ENCODE peak calls at places on chromosomes 2 and 18, in five cellular contexts. V is K562, K is HepG2, P is SK-N-SH, I is GM12878. S is an unnamed sample.

GRCh38 chr2:174247474-174248186 is 702 bp downstream of the OLA1 start:
- DNase-seq in V (no peak), K (peak; percentile 70), P (peak; percentile 16), I (no peak), S (peak; percentile 14)

GRCh38 chr18:24427484-24427883 is 1.0 kb downstream of the IMPACT start:
- DNase-seq in V (no peak), K (no peak), P (peak; percentile 48), I (no peak), S (peak; percentile 17)

GRCh38 chr18:5909130-5909529 is 13.8 kb upstream of the TMEM200C start:
- DNase-seq in V (no peak), K (no peak), P (no peak), I (no peak), S (no peak)

GRCh38 chr2:25042321-25043240 is 705 bp downstream of the EFR3B start:
- DNase-seq in V (peak; percentile 16), K (no peak), P (peak; percentile 80), I (no peak), S (peak; percentile 43)

GRCh38 chr2:178882666-178883440 is 75.6 kb upstream of the TTN start:
- DNase-seq in V (no peak), K (no peak), P (no peak), I (no peak), S (no peak)

GRCh38 chr2:16767789-16768188 is 102.2 kb upstream of the CYRIA start:
- DNase-seq in V (no peak), K (no peak), P (no peak), I (no peak), S (no peak)

GRCh38 chr18:40738321-40738880 is 1216.6 kb upstream of the PIK3C3 start:
- DNase-seq in V (no peak), K (no peak), P (no peak), I (peak; percentile 5), S (no peak)

GRCh38 chr2:9752441-9753275 is 90.6 kb upstream of the TAF1B start:
- DNase-seq in V (peak; percentile 65), K (peak; percentile 23), P (no peak), I (no peak), S (no peak)

GRCh38 chr2:143953386-143953785 is 566.5 kb downstream of the ZEB2 start:
- DNase-seq in V (no peak), K (no peak), P (no peak), I (no peak), S (no peak)

GRCh38 chr2:177187631-177188312 is 24.8 kb upstream of the HNRNPA3 start:
- DNase-seq in V (no peak), K (peak; percentile 95), P (no peak), I (no peak), S (no peak)

GRCh38 chr18:12159446-12159845 is 65.8 kb downstream of the ANKRD62 start:
- DNase-seq in V (no peak), K (peak; percentile 18), P (no peak), I (no peak), S (no peak)

GRCh38 chr2:52776571-52776970 is 991.0 kb upstream of the CHAC2 start:
- DNase-seq in V (no peak), K (no peak), P (no peak), I (no peak), S (no peak)

GRCh38 chr2:176114120-176114929 is 2.3 kb upstream of the HOXD10 start:
- DNase-seq in V (no peak), K (peak; percentile 45), P (no peak), I (no peak), S (no peak)

GRCh38 chr2:70357076-70358071 is 55.5 kb upstream of the FAM136A start:
- DNase-seq in V (no peak), K (peak; percentile 14), P (no peak), I (no peak), S (no peak)
- TF ChIP-seq FOXM1 in V (no peak), K (no peak), P (no peak), I (no peak), S (no peak)

GRCh38 chr2:44104855-44105271 is 63.8 kb upstream of the PPM1B start:
- DNase-seq in V (no peak), K (no peak), P (no peak), I (no peak), S (no peak)

GRCh38 chr2:44112096-44112495 is 56.6 kb upstream of the PPM1B start:
- DNase-seq in V (no peak), K (no peak), P (no peak), I (no peak), S (no peak)

GRCh38 chr2:44107974-44108373 is 60.7 kb upstream of the PPM1B start:
- DNase-seq in V (no peak), K (no peak), P (no peak), I (no peak), S (no peak)

GRCh38 chr2:44107086-44107740 is 61.5 kb upstream of the PPM1B start:
- DNase-seq in V (no peak), K (no peak), P (no peak), I (peak; percentile 47), S (no peak)

GRCh38 chr2:44110444-44110843 is 58.2 kb upstream of the PPM1B start:
- DNase-seq in V (no peak), K (no peak), P (no peak), I (no peak), S (no peak)
- TF ChIP-seq FOXM1 in V (no peak), K (no peak), P (no peak), I (no peak), S (no peak)

GRCh38 chr18:72727776-72728175 is 140.0 kb downstream of the NETO1 start:
- DNase-seq in V (no peak), K (no peak), P (no peak), I (no peak), S (no peak)
- TF ChIP-seq FOXM1 in V (no peak), K (no peak), P (no peak), I (no peak), S (no peak)

DNA sequence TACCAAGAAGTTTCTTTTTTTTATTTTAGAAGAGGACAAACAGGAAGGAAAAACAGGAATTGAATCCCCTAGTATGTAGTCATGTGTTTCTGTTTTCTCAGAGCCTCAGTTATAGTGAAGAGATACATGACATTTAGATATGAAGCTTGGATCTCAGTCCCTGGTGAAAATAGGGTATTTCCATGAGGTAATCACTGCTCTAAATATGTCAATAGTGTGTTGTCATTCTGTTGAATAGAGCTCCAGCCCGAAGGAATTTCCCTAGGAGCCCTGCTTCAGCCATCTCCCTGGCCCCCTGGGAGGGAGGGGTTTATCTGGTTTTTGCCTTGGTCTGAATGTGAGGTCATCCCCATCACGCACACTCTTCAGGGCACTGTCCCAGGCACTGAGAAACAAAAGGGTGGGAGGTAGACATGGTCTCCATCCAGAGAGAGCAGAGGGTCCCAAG is 47.1 kb upstream of the REL start:
- DNase-seq in V (no peak), K (no peak), P (no peak), I (peak; percentile 63), S (no peak)
- TF ChIP-seq FOXM1 in V (no peak), K (no peak), P (no peak), I (peak; percentile 97), S (no peak)

S was measured in HEK293T.